ENCODE peak calls at places on chromosomes 2 and 18, in nine cellular contexts. T is colonic mucosa; S is stimulated activated CD8-positive, alpha-beta memory T cell treated with anti-CD3 and anti-CD28 coated beads, Interleukin-15, amount 100 ng/mL, for 24 hours; L is ovary; B is GM03348; X is GM06990; M is NCI-H1092 treated with DMSO at 0.1 percent for 48 hours; W is heart right ventricle; C is gastrocnemius medialis. F is an unnamed sample.

GRCh38 chr2:8678731-8679566 is 2.9 kb upstream of the ID2 start:
- DNase-seq in T (peak; percentile 92), S (peak; percentile 60), L (peak; percentile 92), B (peak; percentile 95), X (peak; percentile 93), M (peak; percentile 89), W (peak; percentile 96), C (peak; percentile 94), F (peak; percentile 96)

GRCh38 chr2:58484201-58484600 is 243.1 kb upstream of the FANCL start:
- DNase-seq in T (no peak), S (no peak), L (no peak), B (peak; percentile 56), X (no peak), M (no peak), W (no peak), C (no peak), F (peak; percentile 21)

GRCh38 chr2:134120718-134121630 is 132.9 kb upstream of the MGAT5 start:
- DNase-seq in T (peak; percentile 67), S (peak; percentile 22), L (peak; percentile 69), B (peak; percentile 91), X (peak; percentile 73), M (peak; percentile 7), W (peak; percentile 71), C (peak; percentile 19), F (peak; percentile 65)

GRCh38 chr18:64134044-64134757 is 14.7 kb downstream of the LINC00305 start:
- DNase-seq in T (no peak), S (no peak), L (no peak), B (no peak), X (no peak), M (no peak), W (no peak), C (no peak), F (no peak)

GRCh38 chr2:98534761-98535160 is 73.6 kb downstream of the COA5 start:
- DNase-seq in T (no peak), S (no peak), L (no peak), B (no peak), X (no peak), M (no peak), W (no peak), C (no peak), F (no peak)

GRCh38 chr2:46540496-46541342 is 61.4 kb downstream of the TMEM247 start:
- DNase-seq in T (no peak), S (no peak), L (no peak), B (peak; percentile 36), X (no peak), M (no peak), W (no peak), C (peak; percentile 62), F (peak; percentile 64)

GRCh38 chr2:45905643-45905969 is 254.1 kb downstream of the PRKCE start:
- DNase-seq in T (no peak), S (no peak), L (no peak), B (no peak), X (no peak), M (no peak), W (no peak), C (no peak), F (no peak)

GRCh38 chr2:11572996-11573395 is 39.2 kb downstream of the GREB1 start:
- DNase-seq in T (no peak), S (no peak), L (peak; percentile 23), B (no peak), X (no peak), M (no peak), W (no peak), C (peak; percentile 2), F (no peak)

GRCh38 chr2:29106241-29106640 is 9.0 kb upstream of the CLIP4 start:
- DNase-seq in T (no peak), S (no peak), L (no peak), B (no peak), X (no peak), M (no peak), W (no peak), C (no peak), F (no peak)

GRCh38 chr2:235685024-235685721 is 191.3 kb downstream of the AGAP1 start:
- DNase-seq in T (no peak), S (no peak), L (no peak), B (no peak), X (no peak), M (no peak), W (no peak), C (no peak), F (peak; percentile 38)

GRCh38 chr2:241886840-241887447 is 17.4 kb downstream of the RTP5 start:
- DNase-seq in T (no peak), S (no peak), L (no peak), B (no peak), X (no peak), M (no peak), W (peak; percentile 3), C (no peak), F (no peak)